ENCODE peak calls at places on chromosomes 6 and 20, in five cellular contexts. One of them, this sample, is unnamed.

GRCh38 chr6:18360188-18360587 is 27.0 kb upstream of the RNF144B start:
- DNase-seq in fibroblast of pulmonary artery: no peak
- DNase-seq in endothelial cell: no peak
- DNase-seq in HFF-Myc: no peak
- DNase-seq in CD8-positive, alpha-beta T cell: no peak
- DNase-seq in this sample: no peak

GRCh38 chr6:108492131-108492766 is 68.5 kb upstream of the FOXO3 start:
- DNase-seq in HFF-Myc: peak
- DNase-seq in endothelial cell: peak
- DNase-seq in fibroblast of pulmonary artery: peak
- DNase-seq in CD8-positive, alpha-beta T cell: no peak
- DNase-seq in this sample: peak

GRCh38 chr6:122712864-122713612 is 66.5 kb upstream of the FABP7 start:
- DNase-seq in fibroblast of pulmonary artery: no peak
- DNase-seq in HFF-Myc: no peak
- DNase-seq in CD8-positive, alpha-beta T cell: no peak
- DNase-seq in endothelial cell: no peak
- DNase-seq in this sample: no peak

GRCh38 chr6:124943658-124944057 is 18.6 kb upstream of the RNF217 start:
- DNase-seq in endothelial cell: no peak
- DNase-seq in HFF-Myc: no peak
- DNase-seq in fibroblast of pulmonary artery: peak
- DNase-seq in CD8-positive, alpha-beta T cell: no peak
- DNase-seq in this sample: no peak

GRCh38 chr20:54372313-54372712 is 103.1 kb upstream of the DOK5 start:
- DNase-seq in CD8-positive, alpha-beta T cell: no peak
- DNase-seq in fibroblast of pulmonary artery: no peak
- DNase-seq in HFF-Myc: no peak
- DNase-seq in endothelial cell: no peak
- DNase-seq in this sample: no peak

GRCh38 chr6:147040041-147040440 is 164.2 kb upstream of the STXBP5 start:
- DNase-seq in endothelial cell: no peak
- DNase-seq in CD8-positive, alpha-beta T cell: no peak
- DNase-seq in HFF-Myc: no peak
- DNase-seq in fibroblast of pulmonary artery: peak
- DNase-seq in this sample: peak

GRCh38 chr6:45930419-45931059 is 85.1 kb downstream of the CLIC5 start:
- DNase-seq in fibroblast of pulmonary artery: peak
- DNase-seq in endothelial cell: peak
- DNase-seq in HFF-Myc: peak
- DNase-seq in CD8-positive, alpha-beta T cell: peak
- DNase-seq in this sample: no peak

GRCh38 chr6:41741625-41742490 is 5.3 kb downstream of the PGC start:
- DNase-seq in fibroblast of pulmonary artery: no peak
- DNase-seq in CD8-positive, alpha-beta T cell: no peak
- DNase-seq in endothelial cell: no peak
- DNase-seq in HFF-Myc: no peak
- DNase-seq in this sample: no peak

GRCh38 chr6:1527098-1527497 is 82.6 kb upstream of the FOXC1 start:
- DNase-seq in endothelial cell: peak
- DNase-seq in CD8-positive, alpha-beta T cell: no peak
- DNase-seq in HFF-Myc: no peak
- DNase-seq in fibroblast of pulmonary artery: peak
- DNase-seq in this sample: no peak

GRCh38 chr20:37270586-37271420 is 9.2 kb upstream of the GHRH start:
- DNase-seq in CD8-positive, alpha-beta T cell: no peak
- DNase-seq in fibroblast of pulmonary artery: no peak
- DNase-seq in HFF-Myc: no peak
- DNase-seq in endothelial cell: no peak
- DNase-seq in this sample: no peak

GRCh38 chr6:41625442-41625841 is 12.8 kb upstream of the MDFI start:
- DNase-seq in fibroblast of pulmonary artery: peak
- DNase-seq in HFF-Myc: no peak
- DNase-seq in endothelial cell: no peak
- DNase-seq in CD8-positive, alpha-beta T cell: no peak
- DNase-seq in this sample: no peak

GRCh38 chr20:6562111-6562510 is 205.4 kb upstream of the BMP2 start:
- DNase-seq in HFF-Myc: no peak
- DNase-seq in fibroblast of pulmonary artery: peak
- DNase-seq in endothelial cell: no peak
- DNase-seq in CD8-positive, alpha-beta T cell: no peak
- DNase-seq in this sample: peak

GRCh38 chr20:17023811-17024210 is 203.0 kb upstream of the PCSK2 start:
- DNase-seq in CD8-positive, alpha-beta T cell: no peak
- DNase-seq in fibroblast of pulmonary artery: no peak
- DNase-seq in endothelial cell: no peak
- DNase-seq in HFF-Myc: no peak
- DNase-seq in this sample: no peak

GRCh38 chr6:135397172-135397952 is 100.2 kb downstream of the AHI1 start:
- DNase-seq in fibroblast of pulmonary artery: no peak
- DNase-seq in endothelial cell: no peak
- DNase-seq in HFF-Myc: no peak
- DNase-seq in CD8-positive, alpha-beta T cell: no peak
- DNase-seq in this sample: no peak

GRCh38 chr20:32521780-32522524 is 63.2 kb downstream of the NOL4L start:
- DNase-seq in endothelial cell: peak
- DNase-seq in fibroblast of pulmonary artery: peak
- DNase-seq in HFF-Myc: peak
- DNase-seq in CD8-positive, alpha-beta T cell: no peak
- DNase-seq in this sample: no peak

GRCh38 chr6:10030942-10031537 is 383.8 kb downstream of the TFAP2A start:
- DNase-seq in CD8-positive, alpha-beta T cell: no peak
- DNase-seq in endothelial cell: no peak
- DNase-seq in fibroblast of pulmonary artery: no peak
- DNase-seq in HFF-Myc: peak
- DNase-seq in this sample: no peak

GRCh38 chr6:47160702-47161101 is 118.6 kb upstream of the ADGRF1 start:
- DNase-seq in CD8-positive, alpha-beta T cell: no peak
- DNase-seq in HFF-Myc: no peak
- DNase-seq in endothelial cell: no peak
- DNase-seq in fibroblast of pulmonary artery: no peak
- DNase-seq in this sample: no peak

GRCh38 chr20:52425253-52425652 is 233.7 kb upstream of the ZFP64 start:
- DNase-seq in CD8-positive, alpha-beta T cell: no peak
- DNase-seq in HFF-Myc: no peak
- DNase-seq in endothelial cell: no peak
- DNase-seq in fibroblast of pulmonary artery: no peak
- DNase-seq in this sample: no peak

GRCh38 chr6:87944541-87944954 is 103.1 kb upstream of the SPACA1 start:
- DNase-seq in endothelial cell: no peak
- DNase-seq in CD8-positive, alpha-beta T cell: no peak
- DNase-seq in HFF-Myc: no peak
- DNase-seq in fibroblast of pulmonary artery: peak
- DNase-seq in this sample: peak

GRCh38 chr20:25048519-25048952 is 9.4 kb downstream of the ACSS1 start:
- DNase-seq in fibroblast of pulmonary artery: no peak
- DNase-seq in endothelial cell: no peak
- DNase-seq in HFF-Myc: no peak
- DNase-seq in CD8-positive, alpha-beta T cell: no peak
- DNase-seq in this sample: no peak

GRCh38 chr6:4727671-4728435 is 48.4 kb upstream of the CDYL start:
- DNase-seq in fibroblast of pulmonary artery: no peak
- DNase-seq in endothelial cell: no peak
- DNase-seq in HFF-Myc: no peak
- DNase-seq in CD8-positive, alpha-beta T cell: no peak
- DNase-seq in this sample: no peak

GRCh38 chr6:17227403-17227802 is 53.8 kb upstream of the RBM24 start:
- DNase-seq in fibroblast of pulmonary artery: no peak
- DNase-seq in HFF-Myc: no peak
- DNase-seq in endothelial cell: no peak
- DNase-seq in CD8-positive, alpha-beta T cell: no peak
- DNase-seq in this sample: no peak

GRCh38 chr6:169793408-169793807 is 42.0 kb downstream of the ERMARD start:
- DNase-seq in endothelial cell: no peak
- DNase-seq in CD8-positive, alpha-beta T cell: no peak
- DNase-seq in fibroblast of pulmonary artery: no peak
- DNase-seq in HFF-Myc: no peak
- DNase-seq in this sample: no peak

GRCh38 chr20:21189761-21190523 is 64.1 kb downstream of the KIZ start:
- DNase-seq in fibroblast of pulmonary artery: no peak
- DNase-seq in CD8-positive, alpha-beta T cell: no peak
- DNase-seq in HFF-Myc: no peak
- DNase-seq in endothelial cell: no peak
- DNase-seq in this sample: no peak

GRCh38 chr20:24236204-24236603 is 233.2 kb upstream of the SYNDIG1 start:
- DNase-seq in fibroblast of pulmonary artery: no peak
- DNase-seq in endothelial cell: no peak
- DNase-seq in CD8-positive, alpha-beta T cell: no peak
- DNase-seq in HFF-Myc: no peak
- DNase-seq in this sample: no peak

GRCh38 chr6:18405477-18406293 is 18.5 kb downstream of the RNF144B start:
- DNase-seq in CD8-positive, alpha-beta T cell: no peak
- DNase-seq in fibroblast of pulmonary artery: peak
- DNase-seq in HFF-Myc: peak
- DNase-seq in endothelial cell: no peak
- DNase-seq in this sample: peak

GRCh38 chr6:127589135-127589534 is 12.2 kb downstream of the C6orf58 start:
- DNase-seq in HFF-Myc: no peak
- DNase-seq in fibroblast of pulmonary artery: no peak
- DNase-seq in CD8-positive, alpha-beta T cell: no peak
- DNase-seq in endothelial cell: no peak
- DNase-seq in this sample: no peak

GRCh38 chr20:42191140-42191860 is 573.1 kb upstream of the CHD6 start:
- DNase-seq in CD8-positive, alpha-beta T cell: no peak
- DNase-seq in fibroblast of pulmonary artery: no peak
- DNase-seq in HFF-Myc: no peak
- DNase-seq in endothelial cell: no peak
- DNase-seq in this sample: no peak

GRCh38 chr20:22058746-22059145 is 353.3 kb downstream of the PAX1 start:
- DNase-seq in CD8-positive, alpha-beta T cell: no peak
- DNase-seq in endothelial cell: no peak
- DNase-seq in HFF-Myc: no peak
- DNase-seq in fibroblast of pulmonary artery: no peak
- DNase-seq in this sample: no peak

GRCh38 chr6:90087103-90087833 is 193.0 kb downstream of the GJA10 start:
- DNase-seq in HFF-Myc: no peak
- DNase-seq in CD8-positive, alpha-beta T cell: no peak
- DNase-seq in endothelial cell: no peak
- DNase-seq in fibroblast of pulmonary artery: peak
- DNase-seq in this sample: peak

GRCh38 chr20:37902504-37903313 is at the start of gene VSTM2L:
- DNase-seq in CD8-positive, alpha-beta T cell: no peak
- DNase-seq in endothelial cell: peak
- DNase-seq in fibroblast of pulmonary artery: peak
- DNase-seq in HFF-Myc: no peak
- DNase-seq in this sample: no peak

GRCh38 chr6:1028744-1029143 is 283.2 kb upstream of the FOXQ1 start:
- DNase-seq in endothelial cell: no peak
- DNase-seq in HFF-Myc: no peak
- DNase-seq in fibroblast of pulmonary artery: no peak
- DNase-seq in CD8-positive, alpha-beta T cell: no peak
- DNase-seq in this sample: no peak

GRCh38 chr6:169252805-169253189 is 849 bp downstream of the THBS2 start:
- DNase-seq in HFF-Myc: no peak
- DNase-seq in CD8-positive, alpha-beta T cell: no peak
- DNase-seq in endothelial cell: no peak
- DNase-seq in fibroblast of pulmonary artery: peak
- DNase-seq in this sample: no peak

GRCh38 chr6:117195728-117196127 is 69.6 kb upstream of the VGLL2 start:
- DNase-seq in HFF-Myc: no peak
- DNase-seq in fibroblast of pulmonary artery: no peak
- DNase-seq in CD8-positive, alpha-beta T cell: no peak
- DNase-seq in endothelial cell: no peak
- DNase-seq in this sample: no peak

GRCh38 chr20:49906101-49906604 is 9.2 kb downstream of the SPATA2 start:
- DNase-seq in CD8-positive, alpha-beta T cell: no peak
- DNase-seq in HFF-Myc: no peak
- DNase-seq in endothelial cell: no peak
- DNase-seq in fibroblast of pulmonary artery: no peak
- DNase-seq in this sample: no peak

GRCh38 chr6:134590449-134590848 is 272.5 kb upstream of the SGK1 start:
- DNase-seq in HFF-Myc: no peak
- DNase-seq in fibroblast of pulmonary artery: peak
- DNase-seq in CD8-positive, alpha-beta T cell: no peak
- DNase-seq in endothelial cell: no peak
- DNase-seq in this sample: peak

GRCh38 chr6:57313711-57314471 is 3.5 kb upstream of the PRIM2 start:
- DNase-seq in HFF-Myc: peak
- DNase-seq in fibroblast of pulmonary artery: peak
- DNase-seq in endothelial cell: no peak
- DNase-seq in CD8-positive, alpha-beta T cell: no peak
- DNase-seq in this sample: peak
- TF ChIP-seq CTCF in HFF-Myc: no peak
- TF ChIP-seq CTCF in fibroblast of pulmonary artery: no peak
- TF ChIP-seq CTCF in endothelial cell: no peak
- TF ChIP-seq CTCF in CD8-positive, alpha-beta T cell: no peak
- TF ChIP-seq CTCF in this sample: no peak

GRCh38 chr6:32692019-32692418 is 25.6 kb upstream of the HLA-DQB1 start:
- DNase-seq in endothelial cell: peak
- DNase-seq in HFF-Myc: no peak
- DNase-seq in CD8-positive, alpha-beta T cell: peak
- DNase-seq in fibroblast of pulmonary artery: peak
- DNase-seq in this sample: no peak
- TF ChIP-seq CTCF in endothelial cell: no peak
- TF ChIP-seq CTCF in HFF-Myc: peak
- TF ChIP-seq CTCF in CD8-positive, alpha-beta T cell: peak
- TF ChIP-seq CTCF in fibroblast of pulmonary artery: peak
- TF ChIP-seq CTCF in this sample: peak

DNA sequence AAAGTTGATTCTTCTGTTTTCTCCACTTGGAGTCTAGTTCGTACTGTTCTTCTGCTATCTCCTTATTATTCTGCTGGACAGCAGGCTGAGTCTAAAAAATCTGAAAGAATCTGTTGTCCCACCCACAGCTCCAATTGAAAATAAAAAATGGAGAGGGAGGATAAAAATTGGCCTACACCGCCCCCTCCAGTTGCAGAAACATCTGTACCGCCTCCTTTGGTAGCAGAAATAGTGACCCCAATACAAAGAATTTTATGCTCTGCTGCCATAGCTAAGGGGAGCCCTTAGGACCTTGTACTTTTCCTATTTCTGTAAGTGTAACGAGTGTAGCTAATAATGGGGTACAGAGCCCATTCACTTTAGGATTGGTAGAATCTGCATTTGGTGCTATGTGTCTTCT is 4.9 kb upstream of the FKBP1A start:
- DNase-seq in fibroblast of pulmonary artery: no peak
- DNase-seq in HFF-Myc: no peak
- DNase-seq in CD8-positive, alpha-beta T cell: no peak
- DNase-seq in endothelial cell: no peak
- DNase-seq in this sample: no peak
- TF ChIP-seq CTCF in fibroblast of pulmonary artery: peak
- TF ChIP-seq CTCF in HFF-Myc: no peak
- TF ChIP-seq CTCF in CD8-positive, alpha-beta T cell: no peak
- TF ChIP-seq CTCF in endothelial cell: no peak
- TF ChIP-seq CTCF in this sample: peak

GRCh38 chr20:63224272-63225081 is 8.5 kb upstream of the YTHDF1 start:
- DNase-seq in fibroblast of pulmonary artery: peak
- DNase-seq in endothelial cell: no peak
- DNase-seq in CD8-positive, alpha-beta T cell: no peak
- DNase-seq in HFF-Myc: no peak
- DNase-seq in this sample: no peak
- TF ChIP-seq CTCF in fibroblast of pulmonary artery: peak
- TF ChIP-seq CTCF in endothelial cell: no peak
- TF ChIP-seq CTCF in CD8-positive, alpha-beta T cell: no peak
- TF ChIP-seq CTCF in HFF-Myc: no peak
- TF ChIP-seq CTCF in this sample: peak

GRCh38 chr6:7390218-7390878 is 740 bp downstream of the RIOK1 start:
- DNase-seq in HFF-Myc: no peak
- DNase-seq in endothelial cell: no peak
- DNase-seq in CD8-positive, alpha-beta T cell: no peak
- DNase-seq in fibroblast of pulmonary artery: no peak
- DNase-seq in this sample: no peak
- TF ChIP-seq CTCF in HFF-Myc: no peak
- TF ChIP-seq CTCF in endothelial cell: no peak
- TF ChIP-seq CTCF in CD8-positive, alpha-beta T cell: no peak
- TF ChIP-seq CTCF in fibroblast of pulmonary artery: no peak
- TF ChIP-seq CTCF in this sample: no peak

This sample was measured in BJ.